ENCODE peak calls at places on chromosomes 5 and 9, in six cellular contexts. Q is esophagus mucosa; M is SK-N-SH treated with all-trans-retinoic acid at 6 μM for 48 hours; O is CD8-positive, alpha-beta T cell; J is right cardiac atrium; Y is Panc1. C is an unnamed sample.

GRCh38 chr9:13446261-13446660 is 166.8 kb upstream of the MPDZ start:
- ATAC-seq in Q (no peak), M (no peak), O (no peak), J (peak; percentile 49), Y (no peak), C (no peak)

GRCh38 chr9:69637801-69638200 is 34.4 kb downstream of the APBA1 start:
- ATAC-seq in Q (no peak), M (peak; percentile 97), O (no peak), J (no peak), Y (no peak), C (no peak)

GRCh38 chr5:171931163-171931562 is 75.3 kb downstream of the FBXW11 start:
- ATAC-seq in Q (no peak), M (no peak), O (no peak), J (no peak), Y (no peak), C (no peak)

GRCh38 chr5:143390941-143391340 is 12.5 kb downstream of the NR3C1 start:
- ATAC-seq in Q (no peak), M (no peak), O (no peak), J (no peak), Y (no peak), C (no peak)

GRCh38 chr9:127407505-127407868 is 10.5 kb downstream of the SLC2A8 start:
- ATAC-seq in Q (no peak), M (no peak), O (no peak), J (no peak), Y (peak; percentile 41), C (no peak)

GRCh38 chr5:55324006-55324405 is 16.2 kb downstream of the MTREX start:
- ATAC-seq in Q (no peak), M (no peak), O (no peak), J (no peak), Y (no peak), C (no peak)

GRCh38 chr5:143514915-143515314 is 111.4 kb upstream of the NR3C1 start:
- ATAC-seq in Q (no peak), M (peak; percentile 62), O (no peak), J (no peak), Y (no peak), C (no peak)

GRCh38 chr5:55546991-55547390 is 12.2 kb upstream of the PLPP1 start:
- ATAC-seq in Q (peak; percentile 48), M (no peak), O (no peak), J (no peak), Y (no peak), C (no peak)

GRCh38 chr9:99221266-99221622 is 498 bp downstream of the ALG2 start:
- ATAC-seq in Q (peak; percentile 5), M (no peak), O (no peak), J (no peak), Y (no peak), C (no peak)

GRCh38 chr9:68844196-68844595 is 139.2 kb downstream of the PIP5K1B start:
- ATAC-seq in Q (no peak), M (no peak), O (no peak), J (peak; percentile 33), Y (no peak), C (no peak)

GRCh38 chr9:112604790-112605189 is 113.1 kb downstream of the INIP start:
- ATAC-seq in Q (no peak), M (no peak), O (no peak), J (no peak), Y (no peak), C (no peak)

GRCh38 chr5:59025734-59026133 is 442.9 kb downstream of the RAB3C start:
- ATAC-seq in Q (no peak), M (no peak), O (no peak), J (peak; percentile 17), Y (no peak), C (no peak)

GRCh38 chr5:59620535-59621212 is 272.9 kb downstream of the PDE4D start:
- ATAC-seq in Q (no peak), M (no peak), O (no peak), J (no peak), Y (no peak), C (peak; percentile 54)

GRCh38 chr5:78665519-78665918 is 16.9 kb upstream of the LHFPL2 start:
- ATAC-seq in Q (no peak), M (no peak), O (no peak), J (no peak), Y (no peak), C (no peak)

GRCh38 chr9:136007276-136007675 is 46.1 kb upstream of the UBAC1 start:
- ATAC-seq in Q (no peak), M (no peak), O (no peak), J (no peak), Y (no peak), C (no peak)

GRCh38 chr9:107235765-107236442 is 47.2 kb upstream of the RAD23B start:
- ATAC-seq in Q (no peak), M (no peak), O (no peak), J (no peak), Y (no peak), C (no peak)

C was measured in stimulated activated memory B cell treated with anti-CD40 and anti-IgM and Interleukin-4, amounts not matched to agents 10 μg/mL and 1 μg/mL and 100 μg/mL, for 72 hours.